ENCODE peak calls at places on chromosomes 3 and 15, in four cellular contexts. One of them, this sample, is unnamed.

GRCh38 chr15:77647961-77648360 is 15.2 kb upstream of the LINGO1 start:
- DNase-seq in psoas muscle: no peak
- DNase-seq in thoracic aorta: no peak
- DNase-seq in activated effector memory CD4-positive, alpha-beta T cell treated with anti-CD3 and anti-CD28 coated beads, Interleukin-2, amount 50 U/mL, for 16 hours: no peak
- DNase-seq in this sample: no peak

GRCh38 chr3:186385856-186386602 is 24.0 kb upstream of the DGKG start:
- DNase-seq in psoas muscle: no peak
- DNase-seq in thoracic aorta: no peak
- DNase-seq in activated effector memory CD4-positive, alpha-beta T cell treated with anti-CD3 and anti-CD28 coated beads, Interleukin-2, amount 50 U/mL, for 16 hours: no peak
- DNase-seq in this sample: no peak

GRCh38 chr3:194761384-194761783 is 75.7 kb downstream of the FAM43A start:
- DNase-seq in psoas muscle: no peak
- DNase-seq in thoracic aorta: no peak
- DNase-seq in activated effector memory CD4-positive, alpha-beta T cell treated with anti-CD3 and anti-CD28 coated beads, Interleukin-2, amount 50 U/mL, for 16 hours: no peak
- DNase-seq in this sample: no peak

GRCh38 chr3:14177580-14178246 is 688 bp downstream of the XPC start:
- DNase-seq in psoas muscle: no peak
- DNase-seq in thoracic aorta: peak; percentile 6
- DNase-seq in activated effector memory CD4-positive, alpha-beta T cell treated with anti-CD3 and anti-CD28 coated beads, Interleukin-2, amount 50 U/mL, for 16 hours: no peak
- DNase-seq in this sample: peak; percentile 37

GRCh38 chr3:23992051-23992628 is 47.1 kb downstream of the NR1D2 start:
- DNase-seq in psoas muscle: no peak
- DNase-seq in thoracic aorta: no peak
- DNase-seq in activated effector memory CD4-positive, alpha-beta T cell treated with anti-CD3 and anti-CD28 coated beads, Interleukin-2, amount 50 U/mL, for 16 hours: no peak
- DNase-seq in this sample: no peak

GRCh38 chr15:54659668-54660067 is 537.1 kb downstream of the RSL24D1 start:
- DNase-seq in psoas muscle: no peak
- DNase-seq in thoracic aorta: no peak
- DNase-seq in activated effector memory CD4-positive, alpha-beta T cell treated with anti-CD3 and anti-CD28 coated beads, Interleukin-2, amount 50 U/mL, for 16 hours: no peak
- DNase-seq in this sample: no peak

GRCh38 chr3:188972313-188972712 is 199.5 kb upstream of the TPRG1 start:
- DNase-seq in psoas muscle: peak; percentile 53
- DNase-seq in thoracic aorta: no peak
- DNase-seq in activated effector memory CD4-positive, alpha-beta T cell treated with anti-CD3 and anti-CD28 coated beads, Interleukin-2, amount 50 U/mL, for 16 hours: no peak
- DNase-seq in this sample: no peak

GRCh38 chr3:46993986-46994385 is 14.5 kb downstream of the NBEAL2 start:
- DNase-seq in psoas muscle: peak; percentile 40
- DNase-seq in thoracic aorta: no peak
- DNase-seq in activated effector memory CD4-positive, alpha-beta T cell treated with anti-CD3 and anti-CD28 coated beads, Interleukin-2, amount 50 U/mL, for 16 hours: no peak
- DNase-seq in this sample: no peak

GRCh38 chr3:113912551-113913246 is 35.1 kb upstream of the ZDHHC23 start:
- DNase-seq in psoas muscle: no peak
- DNase-seq in thoracic aorta: no peak
- DNase-seq in activated effector memory CD4-positive, alpha-beta T cell treated with anti-CD3 and anti-CD28 coated beads, Interleukin-2, amount 50 U/mL, for 16 hours: no peak
- DNase-seq in this sample: no peak

GRCh38 chr15:87746333-87746732 is 510.2 kb downstream of the NTRK3 start:
- DNase-seq in psoas muscle: no peak
- DNase-seq in thoracic aorta: no peak
- DNase-seq in activated effector memory CD4-positive, alpha-beta T cell treated with anti-CD3 and anti-CD28 coated beads, Interleukin-2, amount 50 U/mL, for 16 hours: no peak
- DNase-seq in this sample: no peak

GRCh38 chr3:4819294-4819693 is 159.9 kb upstream of the BHLHE40 start:
- DNase-seq in psoas muscle: no peak
- DNase-seq in thoracic aorta: no peak
- DNase-seq in activated effector memory CD4-positive, alpha-beta T cell treated with anti-CD3 and anti-CD28 coated beads, Interleukin-2, amount 50 U/mL, for 16 hours: no peak
- DNase-seq in this sample: no peak